ENCODE peak calls at places on chromosomes 13 and 19, in eight cellular contexts. One of them, this sample, is unnamed.

GRCh38 chr13:86447479-86447878 is 648.3 kb upstream of the SLITRK6 start:
- DNase-seq in aorta: no peak
- DNase-seq in tibial artery: no peak
- DNase-seq in CD8-positive, alpha-beta T cell: no peak
- DNase-seq in bronchial epithelial cell: no peak
- DNase-seq in AG10803: no peak
- DNase-seq in gastrocnemius medialis: no peak
- DNase-seq in naive thymus-derived CD4-positive, alpha-beta T cell: no peak
- DNase-seq in this sample: no peak

GRCh38 chr19:44692379-44692721 is 6.6 kb upstream of the CEACAM16 start:
- DNase-seq in AG10803: no peak
- DNase-seq in naive thymus-derived CD4-positive, alpha-beta T cell: no peak
- DNase-seq in gastrocnemius medialis: no peak
- DNase-seq in tibial artery: no peak
- DNase-seq in bronchial epithelial cell: no peak
- DNase-seq in aorta: no peak
- DNase-seq in CD8-positive, alpha-beta T cell: no peak
- DNase-seq in this sample: no peak

GRCh38 chr19:38734426-38735256 is 9.6 kb downstream of the CAPN12 start:
- DNase-seq in gastrocnemius medialis: no peak
- DNase-seq in tibial artery: peak
- DNase-seq in aorta: peak
- DNase-seq in AG10803: peak
- DNase-seq in CD8-positive, alpha-beta T cell: no peak
- DNase-seq in bronchial epithelial cell: peak
- DNase-seq in naive thymus-derived CD4-positive, alpha-beta T cell: peak
- DNase-seq in this sample: peak

GRCh38 chr19:1991018-1991390 is 24.5 kb downstream of the BTBD2 start:
- DNase-seq in naive thymus-derived CD4-positive, alpha-beta T cell: no peak
- DNase-seq in aorta: no peak
- DNase-seq in AG10803: no peak
- DNase-seq in bronchial epithelial cell: no peak
- DNase-seq in gastrocnemius medialis: no peak
- DNase-seq in tibial artery: no peak
- DNase-seq in CD8-positive, alpha-beta T cell: no peak
- DNase-seq in this sample: no peak

GRCh38 chr19:45396389-45397260 is 8.2 kb downstream of the PPP1R13L start:
- DNase-seq in aorta: no peak
- DNase-seq in bronchial epithelial cell: no peak
- DNase-seq in tibial artery: no peak
- DNase-seq in AG10803: no peak
- DNase-seq in naive thymus-derived CD4-positive, alpha-beta T cell: no peak
- DNase-seq in CD8-positive, alpha-beta T cell: no peak
- DNase-seq in gastrocnemius medialis: no peak
- DNase-seq in this sample: peak

GRCh38 chr13:82323101-82323500 is 1559.2 kb downstream of the SLITRK1 start:
- DNase-seq in bronchial epithelial cell: no peak
- DNase-seq in naive thymus-derived CD4-positive, alpha-beta T cell: no peak
- DNase-seq in AG10803: no peak
- DNase-seq in gastrocnemius medialis: no peak
- DNase-seq in tibial artery: no peak
- DNase-seq in CD8-positive, alpha-beta T cell: no peak
- DNase-seq in aorta: no peak
- DNase-seq in this sample: no peak

GRCh38 chr19:927044-927706 is 1.3 kb downstream of the ARID3A start:
- DNase-seq in naive thymus-derived CD4-positive, alpha-beta T cell: no peak
- DNase-seq in CD8-positive, alpha-beta T cell: no peak
- DNase-seq in gastrocnemius medialis: peak
- DNase-seq in bronchial epithelial cell: no peak
- DNase-seq in AG10803: peak
- DNase-seq in tibial artery: peak
- DNase-seq in aorta: peak
- DNase-seq in this sample: peak

GRCh38 chr13:93758575-93758974 is 532.0 kb downstream of the GPC6 start:
- DNase-seq in tibial artery: no peak
- DNase-seq in bronchial epithelial cell: peak
- DNase-seq in CD8-positive, alpha-beta T cell: no peak
- DNase-seq in aorta: no peak
- DNase-seq in gastrocnemius medialis: no peak
- DNase-seq in naive thymus-derived CD4-positive, alpha-beta T cell: no peak
- DNase-seq in AG10803: peak
- DNase-seq in this sample: no peak

GRCh38 chr19:33956941-33957340 is 160.3 kb downstream of the KCTD15 start:
- DNase-seq in bronchial epithelial cell: no peak
- DNase-seq in AG10803: no peak
- DNase-seq in tibial artery: peak
- DNase-seq in gastrocnemius medialis: no peak
- DNase-seq in naive thymus-derived CD4-positive, alpha-beta T cell: no peak
- DNase-seq in CD8-positive, alpha-beta T cell: no peak
- DNase-seq in aorta: no peak
- DNase-seq in this sample: peak

GRCh38 chr13:71625694-71626093 is 241.3 kb downstream of the DACH1 start:
- DNase-seq in naive thymus-derived CD4-positive, alpha-beta T cell: no peak
- DNase-seq in tibial artery: no peak
- DNase-seq in AG10803: no peak
- DNase-seq in aorta: no peak
- DNase-seq in CD8-positive, alpha-beta T cell: no peak
- DNase-seq in gastrocnemius medialis: no peak
- DNase-seq in bronchial epithelial cell: peak
- DNase-seq in this sample: no peak

GRCh38 chr13:74104661-74105275 is 29.4 kb downstream of the KLF12 start:
- DNase-seq in tibial artery: no peak
- DNase-seq in naive thymus-derived CD4-positive, alpha-beta T cell: no peak
- DNase-seq in aorta: no peak
- DNase-seq in CD8-positive, alpha-beta T cell: no peak
- DNase-seq in gastrocnemius medialis: no peak
- DNase-seq in AG10803: no peak
- DNase-seq in bronchial epithelial cell: no peak
- DNase-seq in this sample: no peak

GRCh38 chr13:33032037-33032625 is 15.9 kb downstream of the KL start:
- DNase-seq in aorta: no peak
- DNase-seq in tibial artery: no peak
- DNase-seq in gastrocnemius medialis: no peak
- DNase-seq in AG10803: peak
- DNase-seq in bronchial epithelial cell: no peak
- DNase-seq in naive thymus-derived CD4-positive, alpha-beta T cell: no peak
- DNase-seq in CD8-positive, alpha-beta T cell: no peak
- DNase-seq in this sample: no peak

GRCh38 chr19:52695996-52696395 is 38.8 kb downstream of the ZNF611 start:
- DNase-seq in tibial artery: no peak
- DNase-seq in CD8-positive, alpha-beta T cell: no peak
- DNase-seq in naive thymus-derived CD4-positive, alpha-beta T cell: no peak
- DNase-seq in bronchial epithelial cell: no peak
- DNase-seq in gastrocnemius medialis: no peak
- DNase-seq in aorta: no peak
- DNase-seq in AG10803: no peak
- DNase-seq in this sample: no peak

GRCh38 chr19:10006335-10006708 is 4.0 kb downstream of the COL5A3 start:
- DNase-seq in CD8-positive, alpha-beta T cell: no peak
- DNase-seq in naive thymus-derived CD4-positive, alpha-beta T cell: no peak
- DNase-seq in bronchial epithelial cell: no peak
- DNase-seq in AG10803: peak
- DNase-seq in tibial artery: peak
- DNase-seq in aorta: no peak
- DNase-seq in gastrocnemius medialis: peak
- DNase-seq in this sample: no peak

GRCh38 chr13:38391341-38391740 is 41.7 kb downstream of the UFM1 start:
- DNase-seq in CD8-positive, alpha-beta T cell: no peak
- DNase-seq in bronchial epithelial cell: no peak
- DNase-seq in tibial artery: no peak
- DNase-seq in aorta: no peak
- DNase-seq in naive thymus-derived CD4-positive, alpha-beta T cell: no peak
- DNase-seq in AG10803: no peak
- DNase-seq in gastrocnemius medialis: no peak
- DNase-seq in this sample: no peak

GRCh38 chr19:48403606-48404005 is 10.1 kb downstream of the GRIN2D start:
- DNase-seq in AG10803: peak
- DNase-seq in gastrocnemius medialis: no peak
- DNase-seq in aorta: peak
- DNase-seq in CD8-positive, alpha-beta T cell: no peak
- DNase-seq in bronchial epithelial cell: peak
- DNase-seq in naive thymus-derived CD4-positive, alpha-beta T cell: peak
- DNase-seq in tibial artery: no peak
- DNase-seq in this sample: peak

GRCh38 chr19:1491849-1492170 is 829 bp downstream of the REEP6 start:
- DNase-seq in gastrocnemius medialis: no peak
- DNase-seq in naive thymus-derived CD4-positive, alpha-beta T cell: no peak
- DNase-seq in tibial artery: no peak
- DNase-seq in AG10803: no peak
- DNase-seq in CD8-positive, alpha-beta T cell: no peak
- DNase-seq in aorta: no peak
- DNase-seq in bronchial epithelial cell: no peak
- DNase-seq in this sample: no peak

GRCh38 chr13:90246005-90246404 is 1101.5 kb upstream of the MIR17HG start:
- DNase-seq in AG10803: no peak
- DNase-seq in aorta: no peak
- DNase-seq in gastrocnemius medialis: no peak
- DNase-seq in naive thymus-derived CD4-positive, alpha-beta T cell: no peak
- DNase-seq in CD8-positive, alpha-beta T cell: no peak
- DNase-seq in bronchial epithelial cell: no peak
- DNase-seq in tibial artery: no peak
- DNase-seq in this sample: no peak
- H3K4me3 ChIP-seq in AG10803: no peak
- H3K4me3 ChIP-seq in aorta: no peak
- H3K4me3 ChIP-seq in gastrocnemius medialis: no peak
- H3K4me3 ChIP-seq in naive thymus-derived CD4-positive, alpha-beta T cell: no peak
- H3K4me3 ChIP-seq in CD8-positive, alpha-beta T cell: no peak
- H3K4me3 ChIP-seq in bronchial epithelial cell: no peak
- H3K4me3 ChIP-seq in tibial artery: no peak
- H3K4me3 ChIP-seq in this sample: no peak

GRCh38 chr19:35719402-35720162 is 1.8 kb downstream of the KMT2B start:
- DNase-seq in bronchial epithelial cell: no peak
- DNase-seq in CD8-positive, alpha-beta T cell: no peak
- DNase-seq in naive thymus-derived CD4-positive, alpha-beta T cell: no peak
- DNase-seq in gastrocnemius medialis: no peak
- DNase-seq in AG10803: no peak
- DNase-seq in aorta: no peak
- DNase-seq in tibial artery: no peak
- DNase-seq in this sample: no peak
- H3K4me3 ChIP-seq in bronchial epithelial cell: no peak
- H3K4me3 ChIP-seq in CD8-positive, alpha-beta T cell: no peak
- H3K4me3 ChIP-seq in naive thymus-derived CD4-positive, alpha-beta T cell: no peak
- H3K4me3 ChIP-seq in gastrocnemius medialis: peak
- H3K4me3 ChIP-seq in AG10803: peak
- H3K4me3 ChIP-seq in aorta: no peak
- H3K4me3 ChIP-seq in tibial artery: peak
- H3K4me3 ChIP-seq in this sample: peak

GRCh38 chr19:57941593-57941992 is 5.9 kb downstream of the ZNF256 start:
- DNase-seq in tibial artery: no peak
- DNase-seq in naive thymus-derived CD4-positive, alpha-beta T cell: no peak
- DNase-seq in gastrocnemius medialis: no peak
- DNase-seq in bronchial epithelial cell: no peak
- DNase-seq in CD8-positive, alpha-beta T cell: no peak
- DNase-seq in AG10803: no peak
- DNase-seq in aorta: no peak
- DNase-seq in this sample: no peak
- H3K4me3 ChIP-seq in tibial artery: no peak
- H3K4me3 ChIP-seq in naive thymus-derived CD4-positive, alpha-beta T cell: no peak
- H3K4me3 ChIP-seq in gastrocnemius medialis: no peak
- H3K4me3 ChIP-seq in bronchial epithelial cell: no peak
- H3K4me3 ChIP-seq in CD8-positive, alpha-beta T cell: no peak
- H3K4me3 ChIP-seq in AG10803: no peak
- H3K4me3 ChIP-seq in aorta: no peak
- H3K4me3 ChIP-seq in this sample: no peak

GRCh38 chr19:15589760-15590451 is 25.1 kb upstream of the CYP4F8 start:
- DNase-seq in bronchial epithelial cell: no peak
- DNase-seq in naive thymus-derived CD4-positive, alpha-beta T cell: no peak
- DNase-seq in gastrocnemius medialis: no peak
- DNase-seq in aorta: no peak
- DNase-seq in AG10803: no peak
- DNase-seq in CD8-positive, alpha-beta T cell: no peak
- DNase-seq in tibial artery: no peak
- DNase-seq in this sample: no peak

GRCh38 chr19:15584095-15584494 is 30.9 kb upstream of the CYP4F8 start:
- DNase-seq in naive thymus-derived CD4-positive, alpha-beta T cell: no peak
- DNase-seq in AG10803: no peak
- DNase-seq in CD8-positive, alpha-beta T cell: no peak
- DNase-seq in bronchial epithelial cell: no peak
- DNase-seq in gastrocnemius medialis: no peak
- DNase-seq in tibial artery: no peak
- DNase-seq in aorta: no peak
- DNase-seq in this sample: no peak

GRCh38 chr19:15583346-15583745 is 31.7 kb upstream of the CYP4F8 start:
- DNase-seq in tibial artery: no peak
- DNase-seq in naive thymus-derived CD4-positive, alpha-beta T cell: no peak
- DNase-seq in aorta: no peak
- DNase-seq in CD8-positive, alpha-beta T cell: no peak
- DNase-seq in gastrocnemius medialis: no peak
- DNase-seq in AG10803: no peak
- DNase-seq in bronchial epithelial cell: no peak
- DNase-seq in this sample: no peak

GRCh38 chr19:15587663-15588062 is 27.4 kb upstream of the CYP4F8 start:
- DNase-seq in tibial artery: no peak
- DNase-seq in aorta: peak
- DNase-seq in gastrocnemius medialis: no peak
- DNase-seq in naive thymus-derived CD4-positive, alpha-beta T cell: no peak
- DNase-seq in CD8-positive, alpha-beta T cell: no peak
- DNase-seq in bronchial epithelial cell: no peak
- DNase-seq in AG10803: no peak
- DNase-seq in this sample: no peak

GRCh38 chr19:15584541-15585115 is 30.4 kb upstream of the CYP4F8 start:
- DNase-seq in bronchial epithelial cell: peak
- DNase-seq in AG10803: peak
- DNase-seq in naive thymus-derived CD4-positive, alpha-beta T cell: peak
- DNase-seq in CD8-positive, alpha-beta T cell: peak
- DNase-seq in aorta: peak
- DNase-seq in gastrocnemius medialis: peak
- DNase-seq in tibial artery: peak
- DNase-seq in this sample: peak
- H3K4me3 ChIP-seq in bronchial epithelial cell: no peak
- H3K4me3 ChIP-seq in AG10803: no peak
- H3K4me3 ChIP-seq in naive thymus-derived CD4-positive, alpha-beta T cell: peak
- H3K4me3 ChIP-seq in CD8-positive, alpha-beta T cell: peak
- H3K4me3 ChIP-seq in aorta: no peak
- H3K4me3 ChIP-seq in gastrocnemius medialis: no peak
- H3K4me3 ChIP-seq in tibial artery: no peak
- H3K4me3 ChIP-seq in this sample: no peak

DNA sequence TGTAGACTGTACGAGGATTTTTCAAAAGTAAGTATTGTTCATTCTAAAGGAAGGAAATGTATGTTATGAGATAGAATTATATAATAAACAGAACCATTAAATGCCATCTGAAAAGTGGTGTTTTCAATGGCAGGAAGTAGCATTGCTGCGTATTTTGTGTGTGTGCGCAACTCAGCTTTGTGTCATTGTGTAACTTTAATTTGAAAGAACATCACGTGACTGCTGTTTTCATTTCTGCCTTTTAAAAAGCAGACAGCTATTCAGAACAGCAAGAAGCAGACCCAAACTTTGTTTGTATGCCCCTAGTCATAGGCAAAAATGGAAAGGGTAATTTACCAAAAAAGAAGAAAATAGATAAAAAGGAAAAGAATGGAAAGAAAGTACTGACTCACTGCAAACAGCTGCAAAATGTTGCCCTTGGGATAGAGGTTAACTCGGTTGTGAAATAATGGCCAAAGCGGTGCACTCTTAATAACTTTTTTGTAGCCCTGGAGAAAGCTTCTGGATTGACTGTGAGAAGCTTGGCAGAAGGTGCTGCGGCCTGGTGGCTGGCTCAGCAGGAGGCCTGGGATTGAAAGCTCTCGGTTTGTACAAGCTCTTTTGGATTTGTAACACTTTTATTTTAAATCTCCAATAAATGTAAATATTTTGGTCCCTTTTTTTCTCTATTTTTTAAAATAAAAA is 97.3 kb downstream of the GGACT start:
- DNase-seq in CD8-positive, alpha-beta T cell: no peak
- DNase-seq in aorta: no peak
- DNase-seq in AG10803: peak
- DNase-seq in naive thymus-derived CD4-positive, alpha-beta T cell: no peak
- DNase-seq in gastrocnemius medialis: peak
- DNase-seq in bronchial epithelial cell: no peak
- DNase-seq in tibial artery: no peak
- DNase-seq in this sample: no peak
- H3K4me3 ChIP-seq in CD8-positive, alpha-beta T cell: no peak
- H3K4me3 ChIP-seq in aorta: no peak
- H3K4me3 ChIP-seq in AG10803: no peak
- H3K4me3 ChIP-seq in naive thymus-derived CD4-positive, alpha-beta T cell: no peak
- H3K4me3 ChIP-seq in gastrocnemius medialis: no peak
- H3K4me3 ChIP-seq in bronchial epithelial cell: no peak
- H3K4me3 ChIP-seq in tibial artery: no peak
- H3K4me3 ChIP-seq in this sample: peak